ENCODE peak calls at places on chromosome 5, in five cellular contexts. L, K, W, V and T are unnamed samples.

GRCh38 chr5:10584714-10585113 is 20.8 kb downstream of the ANKRD33B start:
- DNase-seq in L (no peak), K (no peak), W (no peak), V (no peak), T (no peak)

GRCh38 chr5:33857037-33857436 is 34.8 kb downstream of the ADAMTS12 start:
- DNase-seq in L (no peak), K (no peak), W (no peak), V (no peak), T (no peak)

GRCh38 chr5:164362021-164362420 is 856.6 kb downstream of the MAT2B start:
- DNase-seq in L (no peak), K (no peak), W (no peak), V (no peak), T (no peak)

GRCh38 chr5:116452774-116453368 is 121.8 kb downstream of the SEMA6A start:
- DNase-seq in L (no peak), K (no peak), W (no peak), V (no peak), T (no peak)

GRCh38 chr5:38783011-38783551 is 62.7 kb upstream of the OSMR start:
- DNase-seq in L (no peak), K (peak), W (no peak), V (no peak), T (no peak)

GRCh38 chr5:72070519-72070918 is 36.8 kb upstream of the MAP1B start:
- DNase-seq in L (no peak), K (no peak), W (peak), V (no peak), T (no peak)

GRCh38 chr5:171628344-171628743 is 157.3 kb upstream of the SMIM23 start:
- DNase-seq in L (no peak), K (no peak), W (peak), V (no peak), T (no peak)

GRCh38 chr5:165321912-165322311 is 1816.5 kb downstream of the MAT2B start:
- DNase-seq in L (no peak), K (no peak), W (no peak), V (no peak), T (no peak)

GRCh38 chr5:2546983-2547382 is 204.5 kb downstream of the IRX2 start:
- DNase-seq in L (no peak), K (no peak), W (no peak), V (no peak), T (no peak)

GRCh38 chr5:93257616-93258015 is 323.4 kb downstream of the NR2F1-AS1 start:
- DNase-seq in L (no peak), K (no peak), W (no peak), V (no peak), T (no peak)

DNA sequence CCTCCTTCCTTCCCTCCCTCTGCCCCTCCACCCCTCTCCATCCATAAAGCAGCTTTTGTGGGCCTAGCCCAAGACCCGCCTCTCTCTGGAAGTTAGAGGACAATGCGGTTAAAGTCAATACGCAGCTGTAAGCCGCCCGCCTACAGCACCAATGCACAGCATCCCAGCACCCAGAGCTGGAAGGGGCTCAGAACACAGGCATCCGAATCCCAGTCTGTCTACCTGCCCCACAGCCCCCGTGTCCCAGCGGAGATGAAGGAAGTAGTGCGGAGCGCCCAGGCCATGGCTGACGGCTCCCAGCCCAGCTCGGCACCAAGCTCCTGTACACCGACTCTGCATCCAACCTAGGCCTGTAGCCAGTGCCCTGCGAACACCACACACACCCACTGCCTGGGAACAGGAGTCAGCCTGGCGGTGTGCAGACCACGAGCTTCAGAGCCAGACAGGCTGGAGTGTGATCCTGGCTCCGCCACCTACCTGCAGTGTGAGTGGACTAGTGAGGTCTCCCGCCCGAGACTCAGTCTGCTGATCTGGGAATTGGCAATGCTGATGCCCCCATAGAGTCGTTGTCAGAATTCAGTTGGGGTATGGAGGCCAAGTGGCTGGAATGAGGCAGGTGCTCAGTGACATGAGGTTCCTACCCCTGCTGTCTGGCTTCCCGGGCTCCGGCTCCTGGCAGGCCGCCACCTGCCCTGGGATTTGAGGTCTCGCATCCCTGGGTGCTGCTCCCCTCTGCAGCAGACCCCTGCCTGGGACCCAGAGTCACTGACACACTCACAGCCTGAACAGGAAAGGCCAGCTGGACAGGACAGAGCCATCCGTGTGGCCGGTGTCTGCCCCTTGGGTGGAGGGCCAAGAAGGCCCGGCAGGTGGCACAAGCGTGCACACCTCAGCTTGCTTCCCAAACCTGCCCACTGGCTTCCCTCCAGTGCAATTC is 45.1 kb upstream of the RNF130 start:
- DNase-seq in L (no peak), K (peak), W (peak), V (no peak), T (peak)
- TF ChIP-seq CTCF in L (no peak), K (no peak), W (peak), V (no peak), T (no peak)

GRCh38 chr5:151696470-151697061 is 9.9 kb upstream of the SPARC start:
- DNase-seq in L (no peak), K (no peak), W (peak), V (peak), T (no peak)

GRCh38 chr5:151699071-151699901 is 12.6 kb upstream of the SPARC start:
- DNase-seq in L (no peak), K (no peak), W (peak), V (peak), T (no peak)

GRCh38 chr5:151695464-151695863 is 8.7 kb upstream of the SPARC start:
- DNase-seq in L (no peak), K (no peak), W (no peak), V (no peak), T (no peak)

GRCh38 chr5:151700816-151701215 is 14.1 kb upstream of the SPARC start:
- DNase-seq in L (no peak), K (no peak), W (no peak), V (no peak), T (peak)

DNA sequence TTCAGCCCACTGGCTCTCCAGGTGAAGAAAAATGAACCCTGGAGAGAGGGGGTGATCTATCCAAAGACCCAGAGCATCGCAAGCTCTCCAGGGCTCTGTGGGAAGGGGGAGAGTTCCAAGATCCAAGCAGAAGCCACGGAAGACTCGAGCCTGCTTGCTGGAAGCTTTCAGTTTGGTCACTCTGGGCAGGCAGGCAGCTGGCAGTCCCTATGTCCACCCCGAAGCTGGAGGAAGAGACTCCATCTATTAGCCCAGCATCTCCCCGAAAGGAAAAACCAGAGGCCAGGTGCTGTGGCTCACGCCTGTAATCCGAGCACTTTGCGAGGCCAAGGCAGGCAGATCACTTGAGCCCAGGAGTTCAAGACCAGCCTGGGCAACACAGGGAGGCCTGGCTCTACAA is 10.7 kb upstream of the SPARC start:
- DNase-seq in L (no peak), K (no peak), W (peak), V (no peak), T (no peak)
- TF ChIP-seq CTCF in L (no peak), K (no peak), W (no peak), V (no peak), T (no peak)

GRCh38 chr5:178208540-178209227 is 4.4 kb downstream of the HNRNPAB start:
- DNase-seq in L (no peak), K (no peak), W (peak), V (no peak), T (no peak)
- TF ChIP-seq CTCF in L (no peak), K (no peak), W (peak), V (peak), T (no peak)

DNA sequence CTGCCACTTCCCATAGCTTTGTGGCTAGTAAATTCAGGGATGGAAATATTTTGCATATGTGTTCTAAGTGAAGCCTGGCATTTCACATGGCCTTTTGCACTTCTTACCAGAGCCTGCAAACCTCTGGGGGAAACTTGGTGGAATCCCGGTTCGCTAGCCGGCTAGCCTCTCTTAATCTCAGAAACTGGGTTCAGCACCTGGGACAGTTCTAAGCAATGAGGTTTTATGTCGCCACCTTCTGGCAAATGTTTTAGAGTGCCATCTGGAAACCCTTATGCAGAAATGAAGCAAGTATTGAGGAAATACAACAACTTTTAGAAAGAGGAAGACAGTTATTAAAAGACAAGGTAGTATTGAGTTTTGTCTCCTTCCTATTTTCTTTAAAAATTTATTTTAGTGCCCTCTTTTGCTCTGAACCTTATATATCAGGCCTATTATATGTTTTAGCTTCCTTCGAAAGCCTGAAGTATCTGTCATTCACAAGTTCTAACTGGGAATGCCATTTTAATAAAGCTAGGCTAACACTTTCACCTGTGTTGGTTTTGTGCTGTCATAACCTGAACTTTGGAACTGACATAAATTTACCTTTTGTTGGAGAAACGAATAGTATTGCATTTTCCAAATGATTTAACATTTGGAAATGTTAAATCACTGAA is 963 bp upstream of the HTR1A start:
- DNase-seq in L (peak), K (no peak), W (peak), V (peak), T (peak)
- TF ChIP-seq CTCF in L (peak), K (no peak), W (peak), V (peak), T (peak)

GRCh38 chr5:107875834-107876233 is 205.1 kb upstream of the EFNA5 start:
- DNase-seq in L (no peak), K (no peak), W (no peak), V (peak), T (no peak)
- TF ChIP-seq CTCF in L (no peak), K (no peak), W (peak), V (peak), T (no peak)

GRCh38 chr5:134236820-134237219 is 10.9 kb upstream of the PPP2CA start:
- DNase-seq in L (no peak), K (no peak), W (no peak), V (no peak), T (no peak)
- TF ChIP-seq CTCF in L (no peak), K (no peak), W (no peak), V (no peak), T (no peak)

DNA sequence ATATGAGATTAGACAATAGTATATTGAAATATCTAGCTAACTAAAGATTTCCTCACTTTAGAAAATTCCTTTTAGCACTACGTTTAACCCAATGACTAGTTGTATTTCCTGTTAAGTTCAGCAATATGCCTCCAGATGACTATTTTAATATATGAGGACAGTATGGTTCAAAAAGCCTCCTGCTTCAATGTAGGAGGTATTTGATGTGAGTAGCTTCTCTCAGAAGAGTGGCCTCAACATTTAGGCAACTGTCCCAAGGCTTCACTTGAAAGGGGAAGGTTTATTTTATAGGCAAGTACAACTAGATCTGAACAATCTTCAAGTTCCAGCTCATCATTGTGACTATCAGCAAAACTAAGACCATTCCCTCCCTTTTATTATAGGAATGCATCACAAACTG is 2.1 kb upstream of the MEF2C start:
- DNase-seq in L (no peak), K (no peak), W (no peak), V (no peak), T (no peak)
- TF ChIP-seq CTCF in L (no peak), K (no peak), W (no peak), V (no peak), T (no peak)